ENCODE peak calls at places on chromosomes 6 and 20, in eight cellular contexts. N is GM23338, G is SK-N-SH, K is HCT116, F is HepG2, V is K562, Y is Panc1, S is GM12878. P is an unnamed sample.

GRCh38 chr6:32700391-32701040 is 34.1 kb upstream of the HLA-DQB1 start:
- DNase-seq in N (peak), S (no peak), K (peak), V (peak), Y (peak), G (peak), F (peak), P (peak)

GRCh38 chr20:47481330-47482216 is 20.1 kb upstream of the NCOA3 start:
- DNase-seq in G (no peak), Y (no peak), K (no peak), S (no peak), V (no peak), F (no peak), N (no peak), P (no peak)

GRCh38 chr6:25900843-25901242 is 26.8 kb upstream of the SLC17A3 start:
- DNase-seq in K (no peak), F (peak), S (no peak), G (no peak), Y (no peak), V (no peak), N (no peak), P (no peak)

GRCh38 chr6:119602215-119603178 is 252.9 kb upstream of the MAN1A1 start:
- DNase-seq in V (no peak), G (no peak), F (no peak), K (no peak), N (no peak), Y (no peak), S (no peak), P (no peak)

GRCh38 chr20:9407805-9408421 is 106.5 kb upstream of the LAMP5 start:
- DNase-seq in Y (peak), G (peak), F (peak), S (peak), K (peak), V (peak), N (peak), P (peak)

GRCh38 chr6:164927288-164928040 is 381.9 kb downstream of the C6orf118 start:
- DNase-seq in S (no peak), G (peak), F (peak), V (peak), N (peak), Y (peak), K (peak), P (peak)

GRCh38 chr6:142353690-142354089 is 51.9 kb downstream of the ADGRG6 start:
- DNase-seq in V (no peak), K (no peak), N (no peak), G (no peak), F (no peak), Y (no peak), S (no peak), P (no peak)

GRCh38 chr6:112983741-112984221 is 636.7 kb downstream of the RFPL4B start:
- DNase-seq in V (no peak), N (peak), F (no peak), S (no peak), K (no peak), Y (no peak), G (no peak), P (no peak)

GRCh38 chr6:145372671-145373123 is 362.6 kb downstream of the EPM2A start:
- DNase-seq in G (no peak), N (no peak), K (no peak), S (peak), Y (no peak), F (peak), V (no peak), P (no peak)

GRCh38 chr20:60046011-60046413 is 87.8 kb downstream of the CDH26 start:
- DNase-seq in V (no peak), K (no peak), N (no peak), F (no peak), Y (no peak), G (no peak), S (no peak), P (peak)

GRCh38 chr6:133467982-133468380 is 226.8 kb downstream of the EYA4 start:
- DNase-seq in F (no peak), K (no peak), G (no peak), Y (no peak), S (no peak), N (no peak), V (no peak), P (no peak)

GRCh38 chr20:45456632-45457031 is 12.9 kb upstream of the WFDC2 start:
- DNase-seq in V (peak), F (peak), K (peak), N (peak), S (no peak), Y (no peak), G (no peak), P (peak)

GRCh38 chr6:138404666-138405337 is 779 bp downstream of the HEBP2 start:
- DNase-seq in V (peak), F (no peak), G (no peak), N (no peak), K (no peak), S (no peak), Y (no peak), P (peak)

GRCh38 chr6:148700713-148701392 is 46.0 kb upstream of the UST start:
- DNase-seq in G (no peak), F (no peak), S (no peak), V (no peak), K (no peak), Y (no peak), N (peak), P (no peak)

GRCh38 chr6:150191809-150192208 is 49.0 kb downstream of the PPP1R14C start:
- DNase-seq in N (no peak), V (no peak), F (no peak), G (no peak), K (no peak), S (no peak), Y (no peak), P (no peak)

GRCh38 chr6:37256692-37257319 is 766 bp upstream of the TBC1D22B start:
- DNase-seq in G (no peak), V (no peak), F (no peak), Y (no peak), S (no peak), N (no peak), K (no peak), P (no peak)

GRCh38 chr6:43489277-43490072 is 12.1 kb downstream of the TJAP1 start:
- DNase-seq in S (no peak), V (no peak), Y (no peak), N (no peak), G (peak), K (no peak), F (peak), P (no peak)

GRCh38 chr20:58342104-58342945 is 32.8 kb downstream of the RAB22A start:
- DNase-seq in F (no peak), V (no peak), G (no peak), N (no peak), Y (peak), S (no peak), K (no peak), P (no peak)

GRCh38 chr6:89252902-89253301 is 35.7 kb upstream of the GABRR1 start:
- DNase-seq in Y (no peak), N (no peak), F (no peak), S (no peak), K (no peak), G (no peak), V (no peak), P (no peak)

GRCh38 chr6:34553146-34553545 is 3.0 kb downstream of the SPDEF start:
- DNase-seq in S (no peak), G (no peak), F (no peak), V (no peak), N (no peak), K (no peak), Y (no peak), P (no peak)

GRCh38 chr20:4854502-4854901 is 132.8 kb downstream of the PRND start:
- DNase-seq in F (no peak), Y (no peak), V (no peak), N (no peak), G (no peak), S (no peak), K (no peak), P (no peak)

GRCh38 chr20:22805219-22805618 is 220.8 kb upstream of the FOXA2 start:
- DNase-seq in N (peak), K (no peak), G (no peak), V (no peak), F (peak), S (no peak), Y (no peak), P (no peak)

GRCh38 chr6:6315660-6316059 is 4.8 kb downstream of the F13A1 start:
- DNase-seq in Y (peak), N (peak), F (peak), K (peak), V (peak), G (peak), S (no peak), P (peak)

GRCh38 chr20:53335509-53335908 is 258.1 kb downstream of the ZNF217 start:
- DNase-seq in V (no peak), G (no peak), K (no peak), S (no peak), N (no peak), Y (no peak), F (no peak), P (no peak)

GRCh38 chr6:24251339-24251738 is 106.5 kb downstream of the DCDC2 start:
- DNase-seq in K (no peak), F (no peak), V (no peak), Y (no peak), G (no peak), S (no peak), N (peak), P (no peak)

GRCh38 chr20:38961530-38962043 is 557 bp upstream of the DHX35 start:
- DNase-seq in V (no peak), S (no peak), F (no peak), N (peak), Y (no peak), K (no peak), G (no peak), P (no peak)

GRCh38 chr6:166578536-166579233 is 7.8 kb downstream of the RAMACL start:
- DNase-seq in G (no peak), Y (no peak), V (no peak), F (no peak), K (no peak), S (no peak), N (no peak), P (no peak)

GRCh38 chr20:48624315-48625020 is 203.3 kb downstream of the PREX1 start:
- DNase-seq in V (no peak), F (no peak), S (no peak), K (no peak), N (peak), G (no peak), Y (no peak), P (no peak)

GRCh38 chr20:57450419-57450818 is 59.2 kb downstream of the RBM38 start:
- DNase-seq in G (peak), Y (no peak), S (peak), V (peak), N (no peak), K (no peak), F (no peak), P (peak)

GRCh38 chr6:169668203-169668847 is 33.5 kb downstream of the WDR27 start:
- DNase-seq in G (no peak), F (no peak), K (no peak), S (no peak), N (peak), V (no peak), Y (no peak), P (no peak)

GRCh38 chr20:46767127-46767761 is 57.8 kb downstream of the SLC2A10 start:
- DNase-seq in V (peak), G (peak), Y (no peak), K (peak), N (peak), S (no peak), F (peak), P (no peak)

GRCh38 chr6:110341671-110342304 is 16.4 kb downstream of the METTL24 start:
- DNase-seq in K (peak), S (no peak), G (peak), F (peak), Y (no peak), N (peak), V (peak), P (no peak)

GRCh38 chr6:40536442-40536841 is 50.7 kb downstream of the LRFN2 start:
- DNase-seq in G (peak), V (peak), S (no peak), Y (no peak), N (peak), K (no peak), F (peak), P (no peak)

GRCh38 chr20:8156603-8157079 is 24.6 kb downstream of the PLCB1 start:
- DNase-seq in K (peak), Y (no peak), V (no peak), S (peak), F (peak), N (no peak), G (no peak), P (no peak)

GRCh38 chr6:100181309-100181708 is 187.3 kb upstream of the MCHR2 start:
- DNase-seq in Y (no peak), V (no peak), N (no peak), F (no peak), S (no peak), K (no peak), G (no peak), P (no peak)

GRCh38 chr20:46709459-46710148 is at the start of gene SLC2A10:
- DNase-seq in N (peak), K (no peak), F (peak), V (peak), S (no peak), Y (no peak), G (peak), P (no peak)

GRCh38 chr6:31945507-31946369 is at the start of gene CFB:
- DNase-seq in F (peak), S (no peak), V (no peak), Y (no peak), G (no peak), K (no peak), N (peak), P (no peak)

GRCh38 chr6:132053523-132053922 is 102.4 kb upstream of the CCN2 start:
- DNase-seq in Y (no peak), S (no peak), F (no peak), V (no peak), N (no peak), K (no peak), G (no peak), P (no peak)

GRCh38 chr6:125100018-125100652 is 53.4 kb upstream of the TPD52L1 start:
- DNase-seq in K (no peak), Y (no peak), S (no peak), G (no peak), V (no peak), N (no peak), F (no peak), P (no peak)

GRCh38 chr6:125097186-125097585 is 56.4 kb upstream of the TPD52L1 start:
- DNase-seq in K (no peak), Y (no peak), G (no peak), N (no peak), F (no peak), S (no peak), V (no peak), P (no peak)

GRCh38 chr6:125098253-125098652 is 55.3 kb upstream of the TPD52L1 start:
- DNase-seq in N (no peak), V (no peak), G (no peak), S (no peak), K (no peak), Y (no peak), F (no peak), P (no peak)

GRCh38 chr6:125101128-125101527 is 52.4 kb upstream of the TPD52L1 start:
- DNase-seq in Y (no peak), K (no peak), N (no peak), F (no peak), V (no peak), G (no peak), S (no peak), P (no peak)

GRCh38 chr6:125099211-125100017 is 54.2 kb upstream of the TPD52L1 start:
- DNase-seq in S (no peak), N (peak), G (peak), K (peak), Y (no peak), V (peak), F (no peak), P (no peak)
- TF ChIP-seq POLR2AphosphoS5 in S (no peak), N (peak), G (no peak), K (peak), Y (no peak), V (no peak), F (no peak), P (no peak)

GRCh38 chr20:62507991-62508640 is 32.3 kb upstream of the GATA5 start:
- DNase-seq in G (no peak), S (no peak), V (no peak), Y (no peak), K (no peak), F (no peak), N (no peak), P (no peak)
- H3K4me3 ChIP-seq in G (no peak), S (no peak), V (no peak), Y (no peak), K (no peak), F (no peak), N (no peak), P (no peak)

GRCh38 chr6:153096792-153097191 is 34.3 kb downstream of the RGS17 start:
- DNase-seq in G (no peak), F (no peak), S (no peak), V (no peak), K (no peak), N (no peak), Y (no peak), P (no peak)
- TF ChIP-seq REST in G (no peak), F (no peak), S (no peak), V (no peak), K (no peak), N (no peak), Y (no peak), P (no peak)

GRCh38 chr6:8391934-8392333 is 43.4 kb downstream of the SLC35B3 start:
- DNase-seq in K (no peak), Y (no peak), G (peak), V (no peak), N (no peak), S (no peak), F (no peak), P (no peak)
- TF ChIP-seq POLR2AphosphoS5 in K (no peak), Y (no peak), G (no peak), V (no peak), N (no peak), S (no peak), F (no peak), P (no peak)

GRCh38 chr6:79648315-79648714 is 17.2 kb downstream of the SH3BGRL2 start:
- DNase-seq in N (no peak), G (no peak), F (no peak), V (no peak), K (no peak), Y (no peak), S (no peak), P (no peak)
- H3K4me3 ChIP-seq in N (no peak), G (no peak), F (no peak), V (no peak), K (no peak), Y (no peak), S (no peak), P (no peak)

DNA sequence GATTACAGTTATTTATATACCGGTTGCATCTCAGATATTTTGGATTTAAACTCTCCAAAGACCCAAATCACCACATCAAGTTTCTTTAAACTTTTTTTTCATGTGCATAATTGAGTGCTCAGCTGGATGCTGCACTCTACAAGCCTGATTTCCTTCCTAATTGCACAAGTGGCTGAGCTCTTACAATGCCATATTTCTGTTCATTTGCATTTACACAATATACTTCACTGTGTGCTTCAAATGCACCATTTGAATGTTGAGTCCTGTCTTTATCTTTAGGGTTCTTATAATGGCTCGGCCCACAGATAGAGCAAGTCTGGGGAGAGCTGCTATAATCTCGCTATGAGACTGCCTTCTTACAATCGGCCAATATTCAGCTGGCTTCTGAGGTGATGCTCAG is 200.5 kb upstream of the MAP3K7 start:
- DNase-seq in N (no peak), Y (no peak), F (no peak), G (no peak), S (no peak), K (no peak), V (no peak), P (no peak)
- TF ChIP-seq REST in N (no peak), Y (no peak), F (no peak), G (no peak), S (no peak), K (no peak), V (no peak), P (no peak)

P was measured in HL-60.